ENCODE peak calls at places on chromosome 4, in six cellular contexts. R is SK-N-SH, C is MM.1S, E is OCI-LY7, I is neural progenitor cell, G is PC-3. V is an unnamed sample.

GRCh38 chr4:169361741-169362140 is 91.0 kb upstream of the SH3RF1 start:
- DNase-seq in R (no peak), C (no peak), E (no peak), G (no peak), I (no peak), V (no peak)

GRCh38 chr4:128957459-128957858 is 135.9 kb downstream of the SCLT1 start:
- DNase-seq in R (no peak), G (no peak), C (no peak), E (no peak), I (no peak), V (no peak)

GRCh38 chr4:168832746-168833575 is 177.1 kb downstream of the CBR4 start:
- DNase-seq in C (no peak), I (peak), R (peak), E (no peak), G (no peak), V (peak)

GRCh38 chr4:42460043-42460442 is 62.8 kb downstream of the SHISA3 start:
- DNase-seq in E (no peak), I (no peak), R (no peak), G (peak), C (no peak), V (no peak)

GRCh38 chr4:151169223-151169622 is 69.8 kb downstream of the RPS3A start:
- DNase-seq in G (no peak), E (no peak), I (peak), C (no peak), R (peak), V (peak)

GRCh38 chr4:185039508-185040273 is 21.4 kb downstream of the HELT start:
- DNase-seq in R (peak), G (peak), I (peak), C (peak), E (peak), V (peak)

GRCh38 chr4:155629183-155629825 is 37.3 kb upstream of the GUCY1A1 start:
- DNase-seq in G (peak), C (no peak), E (no peak), I (no peak), R (no peak), V (peak)

GRCh38 chr4:8579526-8580320 is 469 bp upstream of the GPR78 start:
- DNase-seq in G (no peak), C (no peak), I (no peak), E (no peak), R (no peak), V (no peak)

GRCh38 chr4:150569384-150569987 is 12.5 kb upstream of the MAB21L2 start:
- DNase-seq in E (no peak), I (no peak), G (peak), R (no peak), C (no peak), V (peak)

DNA sequence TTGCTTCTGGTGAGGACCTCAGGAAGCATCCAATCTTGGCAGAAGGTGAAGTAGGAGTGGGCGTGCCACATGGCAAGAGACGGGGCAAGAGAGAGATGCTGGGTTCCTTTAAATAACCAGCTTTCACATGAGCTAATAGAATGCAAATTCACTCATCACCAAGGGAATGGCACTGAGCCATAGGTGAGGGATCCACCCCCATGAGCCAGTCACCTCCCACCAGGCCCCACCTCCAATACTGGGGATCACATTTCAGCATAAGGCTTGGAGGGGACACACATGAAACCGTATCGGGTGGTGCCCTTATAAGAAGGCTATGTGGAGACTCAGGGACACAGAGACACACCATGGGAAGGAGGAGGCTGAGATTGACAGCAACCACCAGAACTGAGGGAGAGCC is 140.0 kb upstream of the MSX1 start:
- DNase-seq in R (no peak), G (no peak), I (no peak), C (no peak), E (no peak), V (no peak)
- TF ChIP-seq EZH2phosphoT487 in R (no peak), G (no peak), I (no peak), C (no peak), E (no peak), V (no peak)

DNA sequence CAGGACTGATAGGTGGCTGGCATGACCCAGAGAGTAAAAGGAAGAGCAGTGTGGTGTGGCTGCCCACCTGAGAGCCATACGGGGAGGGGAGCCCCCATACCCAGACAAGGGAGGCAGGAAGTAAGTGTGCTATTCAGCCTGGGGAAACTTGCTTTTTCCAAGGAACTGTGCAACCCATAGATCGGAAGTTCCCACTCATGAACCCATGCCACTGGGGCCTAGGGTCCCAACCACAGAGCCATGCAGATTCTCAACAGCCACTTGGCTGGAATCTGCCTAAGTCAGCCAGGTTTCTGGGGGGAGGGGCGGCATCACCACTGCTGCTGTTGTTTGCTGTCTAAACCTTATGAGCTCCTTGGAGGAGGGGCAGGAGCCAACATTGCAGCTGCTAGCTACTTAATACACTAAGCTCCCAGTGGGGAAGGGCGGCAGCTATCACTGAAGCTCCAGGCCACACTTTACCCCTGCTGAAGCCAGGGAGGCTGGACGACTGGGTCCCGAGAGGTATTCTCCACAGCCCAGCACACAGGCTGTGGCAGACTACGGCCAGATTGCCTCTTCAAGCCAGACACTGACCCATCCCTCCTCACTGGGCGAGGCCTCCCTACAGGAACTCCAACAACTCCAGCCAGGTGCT is 410.4 kb downstream of the INPP4B start:
- DNase-seq in R (no peak), E (no peak), I (peak), G (no peak), C (no peak), V (no peak)
- TF ChIP-seq EZH2phosphoT487 in R (no peak), E (no peak), I (no peak), G (no peak), C (no peak), V (no peak)

DNA sequence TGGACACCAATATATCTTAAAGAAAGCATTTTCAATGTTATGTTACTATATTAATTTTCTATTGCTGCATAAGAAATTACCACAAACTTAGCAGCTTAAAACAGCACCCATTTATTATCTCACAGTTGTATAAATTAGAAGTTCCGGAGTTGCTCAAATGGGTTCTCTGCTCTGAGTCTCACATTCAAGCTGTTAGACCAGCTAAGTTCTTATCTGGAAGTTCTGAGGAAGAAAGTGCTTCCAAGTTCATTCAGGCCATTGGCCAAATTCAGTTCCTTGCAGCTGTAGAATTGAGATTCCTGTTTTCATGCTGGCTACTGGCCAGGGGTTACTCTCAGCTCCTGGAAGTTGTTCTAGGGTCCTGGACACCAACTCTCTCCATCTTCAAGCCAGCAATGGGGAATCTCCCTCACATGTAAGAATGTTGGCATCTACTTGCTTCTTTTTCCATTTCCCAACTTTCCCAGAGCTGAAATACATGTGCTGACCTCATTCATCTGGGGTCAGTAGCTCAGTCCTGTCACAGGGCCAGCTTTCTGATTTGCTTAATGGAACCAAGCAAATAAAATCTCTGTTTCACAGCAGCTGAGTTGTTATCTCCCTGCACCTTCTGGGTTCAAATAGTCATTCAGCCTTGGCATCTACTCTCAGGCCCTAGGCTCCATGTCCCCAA is 99.6 kb upstream of the INTU start:
- DNase-seq in E (no peak), G (no peak), C (no peak), R (no peak), I (no peak), V (no peak)
- TF ChIP-seq EZH2phosphoT487 in E (no peak), G (no peak), C (no peak), R (no peak), I (no peak), V (no peak)

DNA sequence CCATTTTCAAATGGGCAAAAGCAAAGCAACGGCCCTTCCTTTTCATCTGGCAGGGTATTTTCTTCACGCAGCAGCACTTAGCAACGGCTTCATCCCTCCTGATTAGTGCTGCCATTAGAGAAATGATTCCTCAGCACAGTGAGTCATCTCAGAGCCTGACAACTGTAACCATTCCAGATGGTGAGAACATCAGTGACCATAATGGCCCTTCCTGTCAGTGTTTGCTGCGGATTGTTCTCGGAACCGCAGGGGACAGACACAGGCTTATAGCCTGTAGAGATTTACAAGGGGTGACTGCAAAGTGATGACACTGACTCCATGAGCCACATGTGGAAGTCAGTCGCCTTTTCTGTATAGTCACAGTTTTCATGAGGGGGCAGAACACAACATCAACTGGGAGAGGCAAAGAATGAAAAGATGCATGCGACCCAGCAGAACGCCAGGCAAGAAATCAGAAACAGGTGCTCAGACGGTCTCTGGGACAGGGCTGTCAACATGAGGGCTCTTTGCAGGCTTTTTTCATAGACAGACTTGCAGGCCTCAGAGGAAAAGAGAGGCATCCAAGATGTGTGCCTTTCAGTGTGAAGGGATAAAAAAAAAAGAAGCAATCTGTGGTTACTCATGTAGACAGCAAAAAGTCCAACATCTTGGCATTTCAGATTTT is 69.9 kb upstream of the FBXW7 start:
- DNase-seq in E (no peak), C (no peak), G (no peak), I (peak), R (peak), V (peak)
- TF ChIP-seq EZH2phosphoT487 in E (no peak), C (no peak), G (no peak), I (no peak), R (no peak), V (no peak)

DNA sequence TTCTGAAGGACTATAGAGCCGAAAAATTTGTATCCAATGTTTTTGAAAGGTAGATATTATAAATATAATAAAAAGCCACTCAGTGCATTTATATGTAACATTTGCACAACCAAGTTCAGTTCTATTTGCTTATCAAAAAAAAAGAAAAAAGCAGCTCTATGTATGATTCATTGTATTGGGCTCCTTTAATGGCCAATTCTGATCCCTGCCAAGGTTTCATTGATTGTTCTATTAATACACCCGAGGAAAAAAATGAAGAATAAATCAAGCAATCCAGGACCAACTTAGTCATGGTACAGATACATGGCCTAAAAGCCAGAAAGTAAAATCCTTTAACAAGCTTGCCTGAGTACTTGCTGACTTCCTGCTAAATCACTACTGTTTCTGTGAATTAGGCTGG is 77.6 kb upstream of the PCDH7 start:
- DNase-seq in E (no peak), R (no peak), C (no peak), G (peak), I (no peak), V (no peak)
- TF ChIP-seq EZH2phosphoT487 in E (no peak), R (no peak), C (no peak), G (no peak), I (no peak), V (no peak)

GRCh38 chr4:86038037-86038436 is 321.8 kb downstream of the MAPK10 start:
- DNase-seq in I (no peak), C (no peak), E (no peak), R (no peak), G (no peak), V (no peak)
- TF ChIP-seq EZH2phosphoT487 in I (no peak), C (no peak), E (no peak), R (no peak), G (no peak), V (no peak)

DNA sequence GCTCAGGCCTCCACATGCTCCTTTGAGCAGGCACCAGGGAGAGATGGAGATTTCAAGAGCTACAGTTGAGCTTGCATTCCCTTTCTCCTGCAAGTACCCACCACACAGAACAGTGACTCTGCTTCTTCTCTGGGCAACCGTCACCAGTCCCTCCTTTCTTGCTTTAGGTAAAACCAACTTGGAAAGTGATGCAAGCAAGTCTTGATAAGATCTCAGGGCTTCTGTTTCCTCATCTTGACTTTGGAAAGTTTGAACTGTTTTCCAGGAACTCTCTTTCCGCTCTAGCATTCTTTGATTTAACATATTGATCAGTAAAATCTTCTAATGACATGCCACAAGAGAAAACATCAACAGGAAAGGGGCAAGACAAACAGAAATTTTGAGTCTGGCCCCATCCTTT is 73.7 kb downstream of the USP46 start:
- DNase-seq in R (no peak), I (no peak), G (no peak), E (no peak), C (no peak), V (no peak)
- TF ChIP-seq EZH2phosphoT487 in R (no peak), I (no peak), G (no peak), E (no peak), C (no peak), V (no peak)

DNA sequence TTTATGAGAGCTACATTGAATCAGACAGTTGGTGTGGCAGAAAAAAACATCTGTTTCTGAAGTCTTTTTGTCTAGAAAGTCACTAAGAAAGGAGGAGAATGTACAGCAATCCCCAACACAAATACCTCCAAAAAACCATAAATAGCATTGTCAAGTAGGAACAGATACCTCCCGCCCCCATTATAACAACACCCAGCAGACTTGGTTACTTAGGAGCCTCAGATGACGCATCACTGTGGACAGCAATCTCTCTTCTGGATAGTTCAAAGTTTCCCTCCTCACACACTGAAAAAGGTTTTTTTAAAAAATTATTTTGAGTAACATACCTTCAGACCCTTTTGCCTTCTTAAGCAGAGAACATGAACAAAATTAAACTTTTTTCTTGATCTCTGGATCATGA is 92.1 kb downstream of the MAML3 start:
- DNase-seq in R (no peak), G (no peak), C (no peak), E (no peak), I (no peak), V (no peak)
- TF ChIP-seq EZH2phosphoT487 in R (no peak), G (no peak), C (no peak), E (no peak), I (no peak), V (no peak)